ENCODE peak calls at places on chromosomes 16 and 17, in nine cellular contexts. E, M, N, I, P, R, B, T and H are unnamed samples.

GRCh38 chr16:69839798-69840409 is 77.8 kb downstream of the WWP2 start:
- DNase-seq in E (no peak), B (no peak), N (no peak), I (no peak), R (no peak), M (no peak), P (no peak), T (no peak), H (no peak)

GRCh38 chr17:50908860-50909764 is 43.0 kb upstream of the TOB1 start:
- DNase-seq in R (no peak), P (peak), I (no peak), M (no peak), E (no peak), N (peak), B (no peak), T (no peak), H (no peak)

GRCh38 chr17:2444382-2444781 is 43.5 kb upstream of the MNT start:
- DNase-seq in N (no peak), T (no peak), E (no peak), M (peak), R (no peak), I (no peak), P (no peak), B (no peak), H (no peak)

GRCh38 chr17:48043171-48043570 is 5.0 kb upstream of the NFE2L1 start:
- DNase-seq in P (no peak), E (no peak), T (no peak), N (no peak), R (no peak), M (peak), I (no peak), B (no peak), H (no peak)

GRCh38 chr17:4407851-4408250 is 25.9 kb upstream of the SPNS3 start:
- DNase-seq in T (no peak), E (no peak), N (no peak), M (peak), I (no peak), P (no peak), B (no peak), R (no peak), H (no peak)

GRCh38 chr17:75739174-75739573 is 17.9 kb downstream of the ITGB4 start:
- DNase-seq in E (no peak), T (no peak), B (no peak), I (no peak), R (no peak), P (no peak), M (no peak), N (no peak), H (no peak)

GRCh38 chr17:60087882-60088669 is 9.4 kb upstream of the HEATR6 start:
- DNase-seq in N (peak), T (no peak), M (peak), E (no peak), R (peak), B (no peak), I (no peak), P (no peak), H (no peak)

GRCh38 chr17:7097940-7098339 is 16.7 kb downstream of the ASGR2 start:
- DNase-seq in I (no peak), E (no peak), P (no peak), N (no peak), R (no peak), T (no peak), M (no peak), B (no peak), H (no peak)

GRCh38 chr16:59210955-59211541 is 476.9 kb upstream of the GOT2 start:
- DNase-seq in N (peak), T (no peak), B (no peak), E (no peak), R (peak), M (peak), P (no peak), I (no peak), H (no peak)

GRCh38 chr16:59324462-59324861 is 590.3 kb upstream of the GOT2 start:
- DNase-seq in P (no peak), I (no peak), B (no peak), N (no peak), T (no peak), E (no peak), M (no peak), R (peak), H (no peak)

GRCh38 chr17:75065562-75066151 is 18.6 kb downstream of the KCTD2 start:
- DNase-seq in P (no peak), R (no peak), T (no peak), B (no peak), I (no peak), N (no peak), M (peak), E (no peak), H (no peak)